ENCODE peak calls at places on chromosomes 6 and 20, in nine cellular contexts. V, O, M, X, Z, U, Y, G and C are unnamed samples.

GRCh38 chr6:81144346-81144745 is 608.1 kb downstream of the TENT5A start:
- DNase-seq in X (no peak), G (no peak), O (no peak), M (peak; percentile 19), Z (no peak), U (no peak), Y (no peak), V (no peak), C (no peak)

GRCh38 chr6:3359091-3359752 is 97.6 kb downstream of the SLC22A23 start:
- DNase-seq in Y (no peak), G (no peak), Z (no peak), X (no peak), U (no peak), O (no peak), V (no peak), M (peak; percentile 78), C (no peak)

GRCh38 chr6:41798901-41799300 is 11.4 kb downstream of the TOMM6 start:
- DNase-seq in X (no peak), M (no peak), G (no peak), Z (no peak), U (no peak), Y (no peak), V (no peak), O (no peak), C (no peak)

GRCh38 chr20:60812561-60812960 is 439.5 kb upstream of the CDH4 start:
- DNase-seq in U (no peak), O (no peak), X (no peak), V (no peak), Z (no peak), G (no peak), Y (no peak), M (no peak), C (no peak)

GRCh38 chr6:28589234-28589951 is 63.7 kb downstream of the GPX5 start:
- DNase-seq in V (peak; percentile 87), X (peak; percentile 97), Y (peak; percentile 8), G (peak; percentile 91), Z (peak; percentile 23), U (peak; percentile 96), O (peak; percentile 28), M (peak; percentile 87), C (peak; percentile 85)

GRCh38 chr6:78300885-78301284 is 566.5 kb upstream of the IRAK1BP1 start:
- DNase-seq in M (no peak), X (no peak), V (no peak), U (no peak), O (no peak), G (no peak), Y (no peak), Z (peak; percentile 10), C (no peak)

GRCh38 chr20:38135641-38136420 is 29.2 kb downstream of the TGM2 start:
- DNase-seq in V (no peak), U (no peak), M (no peak), Z (no peak), G (no peak), X (no peak), Y (no peak), O (no peak), C (no peak)

GRCh38 chr20:59515013-59515905 is 89.1 kb upstream of the PHACTR3 start:
- DNase-seq in V (peak; percentile 92), X (peak; percentile 94), O (peak; percentile 89), G (peak; percentile 91), U (peak; percentile 47), M (peak; percentile 85), Z (peak; percentile 78), Y (peak; percentile 4), C (no peak)

GRCh38 chr6:33277663-33278391 is 904 bp downstream of the B3GALT4 start:
- DNase-seq in O (peak; percentile 69), X (peak; percentile 46), M (peak; percentile 19), G (peak; percentile 32), V (peak; percentile 29), U (no peak), Z (no peak), Y (peak; percentile 75), C (no peak)

GRCh38 chr6:118808794-118809668 is 84.9 kb upstream of the ASF1A start:
- DNase-seq in G (no peak), M (no peak), X (no peak), U (no peak), Y (peak; percentile 41), V (no peak), O (no peak), Z (no peak), C (no peak)

GRCh38 chr6:150897400-150897943 is 32.0 kb downstream of the MTHFD1L start:
- DNase-seq in G (no peak), V (no peak), M (no peak), Y (no peak), Z (no peak), X (no peak), O (no peak), U (no peak), C (peak; percentile 7)

GRCh38 chr20:37345339-37346231 is at the start of gene SRC:
- DNase-seq in Z (peak; percentile 73), Y (no peak), V (peak; percentile 85), M (peak; percentile 83), O (peak; percentile 90), X (peak; percentile 84), U (no peak), G (peak; percentile 87), C (no peak)

GRCh38 chr20:25209911-25210310 is 14.4 kb downstream of the ENTPD6 start:
- DNase-seq in V (no peak), G (no peak), Z (no peak), M (no peak), Y (no peak), U (no peak), O (no peak), X (no peak), C (no peak)

DNA sequence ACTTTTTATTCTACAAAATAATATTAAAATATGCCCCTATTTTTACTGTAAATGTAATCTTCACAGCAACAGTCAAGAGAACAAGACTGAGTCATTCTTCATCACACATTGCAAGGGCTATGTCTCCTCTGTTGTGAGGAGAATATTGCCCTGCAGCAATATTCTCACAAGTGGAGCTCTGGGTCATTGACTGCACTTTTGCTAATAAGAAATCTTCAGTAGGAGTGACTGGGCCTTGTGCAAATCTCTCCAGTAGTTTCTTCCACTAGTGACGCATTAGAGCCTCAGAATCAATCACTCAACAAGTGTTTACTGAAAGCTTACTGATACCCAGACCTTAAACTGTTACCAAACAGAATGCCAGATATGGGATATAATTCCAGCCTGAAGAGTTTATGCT is 49.1 kb downstream of the LAMA2 start:
- DNase-seq in O (no peak), M (peak; percentile 85), X (no peak), Z (peak; percentile 68), V (no peak), Y (no peak), U (no peak), G (no peak), C (no peak)
- TF ChIP-seq EZH2phosphoT487 in O (no peak), M (no peak), X (no peak), Z (no peak), V (no peak), Y (no peak), U (no peak), G (no peak), C (no peak)

DNA sequence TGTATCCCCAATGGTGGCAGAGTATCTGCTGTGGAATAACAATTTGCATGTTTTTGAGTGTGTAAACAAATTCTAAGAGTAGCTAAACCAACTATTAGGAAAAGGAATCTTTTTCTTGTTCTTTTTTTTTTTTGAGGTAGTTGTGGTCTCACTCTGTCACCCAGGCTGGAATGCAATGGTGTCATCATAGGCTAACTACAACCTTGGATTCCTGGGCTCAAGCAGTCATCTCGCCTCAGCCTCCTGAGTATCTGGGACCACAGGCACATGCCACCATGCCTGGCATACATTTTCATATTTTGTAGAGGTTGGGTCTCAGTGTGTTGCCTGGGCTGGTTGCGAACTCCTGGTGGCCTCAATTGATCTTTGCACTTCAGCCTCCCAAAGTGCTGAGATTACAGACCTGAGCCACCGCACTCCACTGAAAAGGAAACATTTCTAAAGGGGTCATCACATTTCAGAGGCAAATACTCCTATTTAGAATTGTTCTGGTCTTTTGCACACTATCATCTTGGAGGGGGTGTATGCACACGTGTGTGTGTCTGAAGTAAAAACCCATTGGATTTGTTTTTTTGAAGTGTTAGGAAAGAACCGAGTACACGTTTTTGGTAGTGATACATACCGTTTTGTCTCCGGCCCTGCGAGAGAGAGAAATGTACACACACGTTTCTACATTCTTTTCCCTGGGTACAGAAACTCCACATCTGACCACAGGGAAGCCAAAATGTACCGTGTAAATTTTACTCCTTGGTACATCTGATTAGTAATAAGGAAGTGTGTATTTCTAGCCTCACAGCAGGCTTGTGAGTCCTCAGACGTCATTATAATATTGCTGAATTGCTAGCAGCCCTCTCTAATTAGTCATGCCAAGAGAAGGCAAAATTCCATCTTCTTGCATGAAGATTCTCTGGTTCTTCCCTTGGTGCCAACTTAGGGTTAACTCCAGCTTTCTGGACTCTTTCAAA is 183.6 kb downstream of the JARID2 start:
- DNase-seq in M (peak; percentile 93), Y (no peak), Z (no peak), G (no peak), V (no peak), O (no peak), U (no peak), X (no peak), C (no peak)
- H4K20me1 ChIP-seq in M (peaks cover 12% of the 10 kb centered on the region), Y (no peaks in the 10 kb centered on the region), Z (peaks cover 3% of the 10 kb centered on the region), G (no peaks in the 10 kb centered on the region), V (peaks cover 64% of the 10 kb centered on the region), O (peaks cover 3% of the 10 kb centered on the region), U (no peaks in the 10 kb centered on the region), X (peaks cover 99% of the 10 kb centered on the region), C (no peaks in the 10 kb centered on the region)

DNA sequence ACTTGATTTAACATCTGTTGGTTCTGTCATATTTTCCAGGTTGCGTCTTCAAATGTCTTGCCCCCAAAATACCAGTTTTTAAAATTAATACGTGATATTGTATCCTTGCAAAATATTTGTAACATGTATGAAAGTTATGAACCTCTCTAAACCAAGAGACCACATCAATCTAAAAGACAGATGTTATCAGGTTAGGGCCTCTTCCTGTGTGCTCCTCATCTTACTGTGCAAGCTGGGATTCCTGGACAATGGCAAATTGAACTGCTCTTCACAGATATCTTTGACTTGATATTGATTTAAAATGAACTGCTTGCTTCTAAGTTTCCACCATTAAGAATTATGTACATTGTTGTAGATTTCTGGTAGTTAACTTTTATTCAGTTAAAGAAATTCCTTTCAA is 9.6 kb downstream of the TMEM239 start:
- DNase-seq in Z (no peak), Y (no peak), X (no peak), M (no peak), U (no peak), O (no peak), V (no peak), G (no peak), C (no peak)
- H3K36me3 ChIP-seq in Z (no peaks in the 10 kb centered on the region), Y (no peaks in the 10 kb centered on the region), X (no peaks in the 10 kb centered on the region), M (no peaks in the 10 kb centered on the region), U (no peaks in the 10 kb centered on the region), O (no peaks in the 10 kb centered on the region), V (no peaks in the 10 kb centered on the region), G (no peaks in the 10 kb centered on the region), C (no peaks in the 10 kb centered on the region)

DNA sequence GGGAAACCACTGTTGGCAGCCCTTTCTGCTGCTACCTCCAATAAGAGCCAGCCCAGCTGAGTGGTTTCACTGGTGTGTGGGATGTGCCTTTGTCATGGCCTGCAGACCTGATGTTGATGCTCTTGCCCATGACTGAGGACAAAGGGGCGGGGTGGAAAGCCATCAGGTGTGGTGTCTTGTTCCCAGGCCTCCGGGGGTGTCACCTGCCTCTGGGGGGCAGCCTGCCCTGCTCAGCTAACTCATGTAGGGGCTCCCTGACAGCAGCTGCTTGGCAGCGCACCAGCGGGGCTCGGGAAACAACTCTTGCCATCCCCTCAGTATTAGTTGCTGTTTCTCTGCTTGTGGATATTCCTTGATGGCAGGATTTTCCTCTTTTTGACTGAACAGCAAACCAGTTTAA is 91.3 kb downstream of the LYRM2 start:
- DNase-seq in M (no peak), Y (no peak), X (peak; percentile 33), G (no peak), O (no peak), U (no peak), V (no peak), Z (no peak), C (no peak)
- TF ChIP-seq EZH2phosphoT487 in M (no peak), Y (no peak), X (no peak), G (no peak), O (no peak), U (no peak), V (no peak), Z (no peak), C (no peak)